ENCODE peak calls at places on chromosomes 16 and 17, in eight cellular contexts. One of them, this sample, is unnamed.
A peak's percentile ranks its signal among the peaks of the same experiment; 100 is the strongest.

GRCh38 chr16:5581963-5582362 is 484.4 kb upstream of the EEF2KMT start:
- DNase-seq in heart left ventricle: no peak
- DNase-seq in fibroblast of mammary gland: no peak
- DNase-seq in transverse colon: no peak
- DNase-seq in left ventricle myocardium inferior: no peak
- DNase-seq in psoas muscle: no peak
- DNase-seq in brain microvascular endothelial cell: no peak
- DNase-seq in BJ: no peak
- DNase-seq in this sample: no peak

GRCh38 chr17:57705921-57706695 is 39.0 kb downstream of the CCDC182 start:
- DNase-seq in BJ: no peak
- DNase-seq in left ventricle myocardium inferior: no peak
- DNase-seq in heart left ventricle: no peak
- DNase-seq in psoas muscle: no peak
- DNase-seq in brain microvascular endothelial cell: no peak
- DNase-seq in fibroblast of mammary gland: no peak
- DNase-seq in transverse colon: no peak
- DNase-seq in this sample: no peak

GRCh38 chr17:36070427-36070826 is 6.4 kb downstream of the CCL18 start:
- DNase-seq in BJ: no peak
- DNase-seq in fibroblast of mammary gland: no peak
- DNase-seq in psoas muscle: no peak
- DNase-seq in left ventricle myocardium inferior: no peak
- DNase-seq in heart left ventricle: no peak
- DNase-seq in brain microvascular endothelial cell: no peak
- DNase-seq in transverse colon: no peak
- DNase-seq in this sample: no peak

GRCh38 chr17:27533874-27534815 is 77.9 kb downstream of the KSR1 start:
- DNase-seq in fibroblast of mammary gland: peak; percentile 55
- DNase-seq in heart left ventricle: no peak
- DNase-seq in brain microvascular endothelial cell: peak; percentile 92
- DNase-seq in transverse colon: peak; percentile 33
- DNase-seq in psoas muscle: no peak
- DNase-seq in left ventricle myocardium inferior: no peak
- DNase-seq in BJ: peak; percentile 78
- DNase-seq in this sample: no peak

GRCh38 chr17:27577884-27578717 is 52.9 kb upstream of the LGALS9 start:
- DNase-seq in fibroblast of mammary gland: no peak
- DNase-seq in psoas muscle: no peak
- DNase-seq in heart left ventricle: no peak
- DNase-seq in transverse colon: no peak
- DNase-seq in brain microvascular endothelial cell: no peak
- DNase-seq in BJ: no peak
- DNase-seq in left ventricle myocardium inferior: peak; percentile 46
- DNase-seq in this sample: peak; percentile 15

GRCh38 chr17:3861761-3862681 is 16.0 kb upstream of the NCBP3 start:
- DNase-seq in psoas muscle: no peak
- DNase-seq in fibroblast of mammary gland: no peak
- DNase-seq in BJ: no peak
- DNase-seq in heart left ventricle: no peak
- DNase-seq in transverse colon: no peak
- DNase-seq in left ventricle myocardium inferior: no peak
- DNase-seq in brain microvascular endothelial cell: no peak
- DNase-seq in this sample: no peak

GRCh38 chr17:2721603-2722002 is 10.0 kb upstream of the CLUH start:
- DNase-seq in heart left ventricle: no peak
- DNase-seq in left ventricle myocardium inferior: no peak
- DNase-seq in psoas muscle: no peak
- DNase-seq in brain microvascular endothelial cell: no peak
- DNase-seq in transverse colon: no peak
- DNase-seq in BJ: no peak
- DNase-seq in fibroblast of mammary gland: no peak
- DNase-seq in this sample: no peak

GRCh38 chr16:48489376-48489775 is 104.2 kb upstream of the SIAH1 start:
- DNase-seq in transverse colon: no peak
- DNase-seq in BJ: no peak
- DNase-seq in heart left ventricle: no peak
- DNase-seq in psoas muscle: no peak
- DNase-seq in left ventricle myocardium inferior: no peak
- DNase-seq in brain microvascular endothelial cell: no peak
- DNase-seq in fibroblast of mammary gland: no peak
- DNase-seq in this sample: no peak

GRCh38 chr16:50841081-50841886 is 99.4 kb downstream of the CYLD start:
- DNase-seq in heart left ventricle: no peak
- DNase-seq in brain microvascular endothelial cell: no peak
- DNase-seq in psoas muscle: no peak
- DNase-seq in fibroblast of mammary gland: no peak
- DNase-seq in BJ: no peak
- DNase-seq in transverse colon: no peak
- DNase-seq in left ventricle myocardium inferior: no peak
- DNase-seq in this sample: peak; percentile 8

GRCh38 chr17:39626171-39626670 is 531 bp upstream of the PPP1R1B start:
- DNase-seq in fibroblast of mammary gland: no peak
- DNase-seq in brain microvascular endothelial cell: no peak
- DNase-seq in BJ: no peak
- DNase-seq in left ventricle myocardium inferior: no peak
- DNase-seq in heart left ventricle: no peak
- DNase-seq in psoas muscle: no peak
- DNase-seq in transverse colon: peak; percentile 34
- DNase-seq in this sample: no peak

GRCh38 chr17:58932956-58933355 is 173.7 kb downstream of the TRIM37 start:
- DNase-seq in psoas muscle: no peak
- DNase-seq in BJ: no peak
- DNase-seq in fibroblast of mammary gland: no peak
- DNase-seq in transverse colon: no peak
- DNase-seq in heart left ventricle: no peak
- DNase-seq in left ventricle myocardium inferior: no peak
- DNase-seq in brain microvascular endothelial cell: no peak
- DNase-seq in this sample: no peak

GRCh38 chr16:47731252-47731651 is 270.1 kb downstream of the PHKB start:
- DNase-seq in transverse colon: no peak
- DNase-seq in psoas muscle: no peak
- DNase-seq in fibroblast of mammary gland: peak; percentile 99
- DNase-seq in heart left ventricle: no peak
- DNase-seq in left ventricle myocardium inferior: no peak
- DNase-seq in BJ: peak; percentile 47
- DNase-seq in brain microvascular endothelial cell: peak; percentile 90
- DNase-seq in this sample: no peak

GRCh38 chr17:7932949-7933348 is 943 bp downstream of the CNTROB start:
- DNase-seq in heart left ventricle: no peak
- DNase-seq in left ventricle myocardium inferior: no peak
- DNase-seq in psoas muscle: no peak
- DNase-seq in fibroblast of mammary gland: peak; percentile 77
- DNase-seq in BJ: no peak
- DNase-seq in transverse colon: peak; percentile 57
- DNase-seq in brain microvascular endothelial cell: peak; percentile 68
- DNase-seq in this sample: peak; percentile 50

GRCh38 chr17:41982026-41982989 is 15.7 kb downstream of the CNP start:
- DNase-seq in left ventricle myocardium inferior: no peak
- DNase-seq in heart left ventricle: no peak
- DNase-seq in psoas muscle: no peak
- DNase-seq in fibroblast of mammary gland: peak; percentile 48
- DNase-seq in BJ: no peak
- DNase-seq in brain microvascular endothelial cell: no peak
- DNase-seq in transverse colon: no peak
- DNase-seq in this sample: no peak

GRCh38 chr17:2695961-2696760 is 15.4 kb downstream of the CLUH start:
- DNase-seq in heart left ventricle: peak; percentile 17
- DNase-seq in transverse colon: peak; percentile 3
- DNase-seq in BJ: no peak
- DNase-seq in psoas muscle: no peak
- DNase-seq in fibroblast of mammary gland: no peak
- DNase-seq in brain microvascular endothelial cell: no peak
- DNase-seq in left ventricle myocardium inferior: no peak
- DNase-seq in this sample: no peak

DNA sequence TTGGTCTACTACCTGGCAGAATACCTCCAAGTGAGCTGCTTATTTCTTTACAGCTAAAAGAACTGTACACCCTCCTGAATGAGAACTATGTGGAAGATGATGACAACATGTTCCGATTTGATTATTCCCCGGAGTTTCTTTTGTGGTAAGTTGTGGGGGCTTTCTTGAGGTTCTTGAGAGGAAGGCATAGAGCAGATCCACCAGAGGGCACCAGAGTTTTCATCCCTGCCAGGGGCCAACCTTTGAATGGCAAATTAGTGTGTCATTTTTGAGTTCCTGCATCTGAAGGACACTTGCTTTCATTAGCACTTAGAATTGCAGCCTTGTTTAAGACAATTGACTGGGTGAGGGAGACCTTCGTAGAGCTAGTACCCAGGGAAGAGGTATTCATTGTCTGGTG is 35.0 kb downstream of the NMT1 start:
- DNase-seq in transverse colon: no peak
- DNase-seq in fibroblast of mammary gland: peak; percentile 51
- DNase-seq in brain microvascular endothelial cell: peak; percentile 29
- DNase-seq in BJ: no peak
- DNase-seq in psoas muscle: no peak
- DNase-seq in left ventricle myocardium inferior: no peak
- DNase-seq in heart left ventricle: no peak
- DNase-seq in this sample: peak; percentile 53
- TF ChIP-seq CTCF in transverse colon: peak; percentile 33
- TF ChIP-seq CTCF in fibroblast of mammary gland: peak; percentile 67
- TF ChIP-seq CTCF in brain microvascular endothelial cell: peak; percentile 75
- TF ChIP-seq CTCF in BJ: peak; percentile 76
- TF ChIP-seq CTCF in psoas muscle: peak; percentile 43
- TF ChIP-seq CTCF in left ventricle myocardium inferior: peak; percentile 62
- TF ChIP-seq CTCF in heart left ventricle: peak; percentile 31
- TF ChIP-seq CTCF in this sample: peak; percentile 54

GRCh38 chr16:23534868-23535860 is 22.0 kb downstream of the EARS2 start:
- DNase-seq in left ventricle myocardium inferior: no peak
- DNase-seq in BJ: no peak
- DNase-seq in heart left ventricle: no peak
- DNase-seq in psoas muscle: peak; percentile 53
- DNase-seq in brain microvascular endothelial cell: no peak
- DNase-seq in transverse colon: no peak
- DNase-seq in fibroblast of mammary gland: no peak
- DNase-seq in this sample: no peak

GRCh38 chr16:23535901-23536300 is 21.2 kb downstream of the EARS2 start:
- DNase-seq in fibroblast of mammary gland: peak; percentile 14
- DNase-seq in transverse colon: no peak
- DNase-seq in BJ: no peak
- DNase-seq in left ventricle myocardium inferior: no peak
- DNase-seq in brain microvascular endothelial cell: no peak
- DNase-seq in heart left ventricle: no peak
- DNase-seq in psoas muscle: no peak
- DNase-seq in this sample: no peak

GRCh38 chr16:23528635-23529016 is 18.3 kb upstream of the GGA2 start:
- DNase-seq in brain microvascular endothelial cell: no peak
- DNase-seq in fibroblast of mammary gland: no peak
- DNase-seq in left ventricle myocardium inferior: no peak
- DNase-seq in heart left ventricle: no peak
- DNase-seq in transverse colon: no peak
- DNase-seq in psoas muscle: no peak
- DNase-seq in BJ: no peak
- DNase-seq in this sample: no peak

GRCh38 chr16:23530062-23530461 is 19.8 kb upstream of the GGA2 start:
- DNase-seq in left ventricle myocardium inferior: no peak
- DNase-seq in BJ: no peak
- DNase-seq in fibroblast of mammary gland: no peak
- DNase-seq in psoas muscle: no peak
- DNase-seq in brain microvascular endothelial cell: no peak
- DNase-seq in transverse colon: no peak
- DNase-seq in heart left ventricle: no peak
- DNase-seq in this sample: no peak

GRCh38 chr16:23532448-23532847 is 22.2 kb upstream of the GGA2 start:
- DNase-seq in BJ: no peak
- DNase-seq in brain microvascular endothelial cell: no peak
- DNase-seq in heart left ventricle: no peak
- DNase-seq in left ventricle myocardium inferior: no peak
- DNase-seq in transverse colon: no peak
- DNase-seq in fibroblast of mammary gland: no peak
- DNase-seq in psoas muscle: no peak
- DNase-seq in this sample: no peak
- H3K4me3 ChIP-seq in BJ: no peak overlapping the region
- H3K4me3 ChIP-seq in brain microvascular endothelial cell: no peak overlapping the region
- H3K4me3 ChIP-seq in heart left ventricle: no peak overlapping the region
- H3K4me3 ChIP-seq in left ventricle myocardium inferior: no peak overlapping the region
- H3K4me3 ChIP-seq in transverse colon: no peak overlapping the region
- H3K4me3 ChIP-seq in fibroblast of mammary gland: no peak overlapping the region
- H3K4me3 ChIP-seq in psoas muscle: no peak overlapping the region
- H3K4me3 ChIP-seq in this sample: no peak overlapping the region

DNA sequence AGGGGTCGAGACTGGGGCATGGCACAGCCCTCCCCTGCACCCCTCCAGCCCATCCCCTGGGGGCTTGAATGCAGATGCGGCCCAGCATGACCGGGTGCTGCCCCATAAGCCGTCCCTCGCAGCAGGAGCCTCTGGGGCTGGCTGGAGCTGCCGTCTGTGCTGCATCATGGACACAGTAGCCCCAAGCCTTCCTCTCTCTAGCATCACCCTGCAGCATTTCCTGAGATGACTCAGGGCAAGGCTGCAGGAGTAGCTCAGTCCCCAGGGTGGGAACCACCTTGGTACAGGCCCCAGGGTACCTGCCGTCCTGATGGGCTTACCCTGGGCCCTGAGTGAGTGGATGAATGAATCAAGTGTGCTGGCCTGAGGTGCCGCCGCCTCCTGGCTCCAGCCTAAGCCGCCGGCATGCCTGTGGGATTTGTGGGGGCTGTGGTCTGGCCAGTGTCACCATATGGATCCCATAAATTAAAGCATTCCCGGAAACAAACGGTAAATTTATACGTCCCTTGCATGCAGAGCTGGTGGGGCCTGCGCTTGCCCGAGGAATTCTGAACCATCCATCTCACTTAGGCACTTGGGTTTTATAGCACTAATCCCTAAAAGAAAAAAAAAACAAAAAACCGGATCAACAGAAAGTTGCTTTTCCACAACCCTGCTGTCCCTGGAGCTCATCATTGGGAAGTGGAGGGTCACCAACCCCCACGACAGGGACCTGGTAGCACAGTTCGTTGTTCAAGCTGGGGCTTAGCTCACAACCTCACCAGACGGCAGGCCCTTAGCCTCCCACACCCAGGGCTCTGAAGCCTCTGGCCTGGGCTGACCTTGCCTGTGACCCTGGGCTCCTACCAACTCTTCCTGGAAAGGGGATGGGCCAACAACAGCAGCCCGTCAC is 242.6 kb upstream of the CIBAR2 start:
- DNase-seq in heart left ventricle: no peak
- DNase-seq in left ventricle myocardium inferior: no peak
- DNase-seq in BJ: peak; percentile 17
- DNase-seq in brain microvascular endothelial cell: peak; percentile 67
- DNase-seq in psoas muscle: no peak
- DNase-seq in fibroblast of mammary gland: peak; percentile 74
- DNase-seq in transverse colon: no peak
- DNase-seq in this sample: no peak
- TF ChIP-seq CTCF in heart left ventricle: no peak
- TF ChIP-seq CTCF in left ventricle myocardium inferior: no peak
- TF ChIP-seq CTCF in BJ: no peak
- TF ChIP-seq CTCF in brain microvascular endothelial cell: no peak
- TF ChIP-seq CTCF in psoas muscle: no peak
- TF ChIP-seq CTCF in fibroblast of mammary gland: no peak
- TF ChIP-seq CTCF in transverse colon: no peak
- TF ChIP-seq CTCF in this sample: no peak

DNA sequence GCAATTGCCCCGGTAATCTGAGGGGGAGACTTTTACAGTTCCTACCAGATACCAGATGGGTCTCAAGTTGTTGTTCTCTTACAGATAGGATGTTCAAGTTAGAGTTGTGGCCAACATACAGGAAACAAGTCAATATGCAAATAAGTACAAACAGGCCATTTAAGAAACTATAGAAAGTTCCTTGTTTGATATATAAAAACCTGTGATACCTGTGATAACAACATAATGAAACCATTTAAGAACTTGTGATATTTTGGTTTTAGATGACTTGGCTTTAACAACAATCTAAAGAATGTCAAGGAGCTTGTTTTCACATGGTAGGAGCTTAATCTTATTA is 16.8 kb downstream of the CDR2 start:
- DNase-seq in transverse colon: no peak
- DNase-seq in BJ: no peak
- DNase-seq in fibroblast of mammary gland: no peak
- DNase-seq in brain microvascular endothelial cell: no peak
- DNase-seq in heart left ventricle: no peak
- DNase-seq in left ventricle myocardium inferior: no peak
- DNase-seq in psoas muscle: no peak
- DNase-seq in this sample: peak; percentile 80
- H3K4me3 ChIP-seq in transverse colon: no peak overlapping the region
- H3K4me3 ChIP-seq in BJ: no peak overlapping the region
- H3K4me3 ChIP-seq in fibroblast of mammary gland: no peak overlapping the region
- H3K4me3 ChIP-seq in brain microvascular endothelial cell: no peak overlapping the region
- H3K4me3 ChIP-seq in heart left ventricle: no peak overlapping the region
- H3K4me3 ChIP-seq in left ventricle myocardium inferior: no peak overlapping the region
- H3K4me3 ChIP-seq in psoas muscle: no peak overlapping the region
- H3K4me3 ChIP-seq in this sample: peak overlapping the region; percentile 1